ENCODE peak calls at places on chromosomes 2 and 18, in seven cellular contexts. I is vagina; W is lower lobe of right lung; A is adrenal gland; V is naive thymus-derived CD4-positive, alpha-beta T cell; F is Karpas-422; R is H1. T is an unnamed sample.

GRCh38 chr2:10332402-10333246 is 29.9 kb downstream of the HPCAL1 start:
- DNase-seq in V (no peak), F (no peak), I (no peak), R (no peak), A (no peak), W (peak; percentile 54), T (no peak)

GRCh38 chr2:239178484-239178883 is 222.3 kb downstream of the HDAC4 start:
- DNase-seq in F (no peak), I (no peak), R (no peak), W (no peak), A (peak; percentile 5), V (no peak), T (no peak)

GRCh38 chr2:23589220-23589647 is 204.3 kb downstream of the KLHL29 start:
- DNase-seq in I (no peak), V (no peak), A (no peak), F (no peak), W (peak; percentile 34), R (no peak), T (no peak)

GRCh38 chr2:218003994-218004419 is 1.2 kb upstream of the TNS1 start:
- DNase-seq in V (no peak), I (peak; percentile 97), R (no peak), F (no peak), W (no peak), A (peak; percentile 97), T (no peak)

GRCh38 chr18:77376043-77376732 is 126.5 kb downstream of the GALR1 start:
- DNase-seq in A (no peak), R (no peak), I (no peak), V (no peak), F (no peak), W (no peak), T (no peak)

GRCh38 chr2:204578928-204579598 is 33.8 kb downstream of the PARD3B start:
- DNase-seq in A (no peak), V (no peak), F (no peak), W (no peak), I (no peak), R (no peak), T (no peak)

GRCh38 chr2:36173760-36174362 is 181.7 kb upstream of the CRIM1 start:
- DNase-seq in V (no peak), F (no peak), A (no peak), R (no peak), W (no peak), I (no peak), T (no peak)

GRCh38 chr2:151973013-151973900 is 125.6 kb downstream of the CACNB4 start:
- DNase-seq in R (no peak), I (no peak), F (no peak), A (no peak), W (no peak), V (no peak), T (no peak)

GRCh38 chr18:31723998-31724711 is 36.5 kb downstream of the SLC25A52 start:
- DNase-seq in F (no peak), V (no peak), W (peak; percentile 53), I (no peak), A (peak; percentile 57), R (no peak), T (no peak)

GRCh38 chr2:13942111-13942510 is 690.4 kb upstream of the LRATD1 start:
- DNase-seq in W (no peak), F (no peak), R (no peak), I (no peak), A (no peak), V (no peak), T (no peak)

GRCh38 chr18:11859903-11860407 is 8.7 kb downstream of the CHMP1B start:
- DNase-seq in W (no peak), V (no peak), F (peak; percentile 21), A (no peak), I (no peak), R (peak; percentile 32), T (no peak)

GRCh38 chr18:14748496-14748895 is 524 bp downstream of the ANKRD30B start:
- DNase-seq in F (no peak), W (no peak), V (no peak), I (no peak), R (no peak), A (no peak), T (no peak)

GRCh38 chr2:47488870-47489584 is 86.1 kb downstream of the MSH2 start:
- DNase-seq in V (no peak), R (no peak), A (peak; percentile 50), I (no peak), W (no peak), F (no peak), T (no peak)

GRCh38 chr2:1751768-1752725 is 7.7 kb upstream of the PXDN start:
- DNase-seq in F (no peak), R (no peak), A (no peak), V (no peak), W (no peak), I (no peak), T (no peak)

GRCh38 chr2:13791019-13791418 is 841.5 kb upstream of the LRATD1 start:
- DNase-seq in A (no peak), F (no peak), R (no peak), W (no peak), I (no peak), V (no peak), T (no peak)

GRCh38 chr2:100211517-100211916 is 69.1 kb upstream of the AFF3 start:
- DNase-seq in R (no peak), V (no peak), W (no peak), I (no peak), A (no peak), F (no peak), T (no peak)

GRCh38 chr2:120379916-120380893 is 34.3 kb downstream of the INHBB start:
- DNase-seq in A (no peak), R (no peak), W (no peak), F (no peak), I (no peak), V (no peak), T (no peak)

GRCh38 chr2:169173876-169174275 is 104.5 kb downstream of the DHRS9 start:
- DNase-seq in W (no peak), I (no peak), A (no peak), V (no peak), R (no peak), F (no peak), T (no peak)

GRCh38 chr2:169175112-169175511 is 105.7 kb downstream of the DHRS9 start:
- DNase-seq in R (no peak), V (no peak), W (no peak), I (no peak), A (no peak), F (no peak), T (no peak)

GRCh38 chr2:169172076-169172735 is 102.8 kb downstream of the DHRS9 start:
- DNase-seq in V (no peak), A (no peak), W (no peak), F (no peak), R (no peak), I (no peak), T (no peak)
- H3K36me3 ChIP-seq in V (no peaks in the 10 kb centered on the region), A (no peaks in the 10 kb centered on the region), W (no peaks in the 10 kb centered on the region), F (no peaks in the 10 kb centered on the region), R (no peaks in the 10 kb centered on the region), I (no peaks in the 10 kb centered on the region), T (no peaks in the 10 kb centered on the region)

GRCh38 chr2:5748391-5748790 is 56.2 kb downstream of the SOX11 start:
- DNase-seq in R (no peak), I (no peak), F (peak; percentile 90), A (no peak), V (no peak), W (no peak), T (no peak)

GRCh38 chr2:5740853-5741252 is 48.7 kb downstream of the SOX11 start:
- DNase-seq in A (no peak), F (no peak), W (no peak), I (no peak), R (no peak), V (no peak), T (no peak)

GRCh38 chr2:5742126-5742525 is 49.9 kb downstream of the SOX11 start:
- DNase-seq in W (no peak), A (no peak), R (no peak), V (no peak), I (no peak), F (no peak), T (no peak)

GRCh38 chr2:5740073-5740472 is 47.9 kb downstream of the SOX11 start:
- DNase-seq in R (no peak), A (no peak), F (no peak), W (no peak), V (no peak), I (peak; percentile 42), T (no peak)

DNA sequence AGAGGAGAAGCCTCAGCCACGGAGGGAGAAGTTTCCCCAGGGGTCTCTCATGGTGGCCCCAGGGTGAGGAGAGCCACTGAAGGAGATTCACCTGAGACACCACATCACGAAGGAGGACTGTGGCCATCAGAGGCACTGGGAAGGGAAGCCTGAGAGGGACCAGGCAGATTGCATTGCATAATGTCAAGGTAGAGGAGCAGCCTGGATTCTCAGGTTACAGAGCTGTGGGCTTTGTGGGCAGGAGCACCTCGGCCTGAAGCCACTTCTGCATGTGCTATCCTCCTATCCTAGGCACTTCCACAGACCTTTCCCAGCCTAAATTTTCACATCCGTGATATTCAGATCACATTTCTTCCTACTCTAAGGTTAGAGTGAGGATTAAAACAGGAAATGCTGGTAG is 51.8 kb downstream of the SOX11 start:
- DNase-seq in W (no peak), R (no peak), I (no peak), A (no peak), V (no peak), F (peak; percentile 53), T (no peak)
- H3K27ac ChIP-seq in W (no peak overlapping the region), R (no peak overlapping the region), I (no peak overlapping the region), A (no peak overlapping the region), V (no peak overlapping the region), F (no peak overlapping the region), T (no peak overlapping the region)

GRCh38 chr2:43417296-43417695 is 178.5 kb downstream of the THADA start:
- DNase-seq in I (no peak), A (no peak), F (no peak), V (no peak), W (no peak), R (no peak), T (no peak)

GRCh38 chr2:43420310-43420903 is 175.4 kb downstream of the THADA start:
- DNase-seq in A (no peak), R (no peak), W (no peak), I (no peak), F (no peak), V (no peak), T (no peak)

GRCh38 chr2:43419886-43420285 is 176.0 kb downstream of the THADA start:
- DNase-seq in W (no peak), F (no peak), R (no peak), I (no peak), A (no peak), V (no peak), T (no peak)

GRCh38 chr2:43421194-43421593 is 174.6 kb downstream of the THADA start:
- DNase-seq in R (no peak), W (no peak), A (no peak), F (no peak), V (no peak), I (no peak), T (no peak)

GRCh38 chr2:43418673-43419072 is 177.2 kb downstream of the THADA start:
- DNase-seq in R (no peak), F (no peak), W (no peak), V (no peak), A (no peak), I (no peak), T (no peak)
- H3K4me1 ChIP-seq in R (no peaks in the 10 kb centered on the region), F (peaks cover 47% of the 10 kb centered on the region), W (peaks cover 16% of the 10 kb centered on the region), V (no peaks in the 10 kb centered on the region), A (peaks cover 46% of the 10 kb centered on the region), I (peaks cover 70% of the 10 kb centered on the region), T (no peaks in the 10 kb centered on the region)

DNA sequence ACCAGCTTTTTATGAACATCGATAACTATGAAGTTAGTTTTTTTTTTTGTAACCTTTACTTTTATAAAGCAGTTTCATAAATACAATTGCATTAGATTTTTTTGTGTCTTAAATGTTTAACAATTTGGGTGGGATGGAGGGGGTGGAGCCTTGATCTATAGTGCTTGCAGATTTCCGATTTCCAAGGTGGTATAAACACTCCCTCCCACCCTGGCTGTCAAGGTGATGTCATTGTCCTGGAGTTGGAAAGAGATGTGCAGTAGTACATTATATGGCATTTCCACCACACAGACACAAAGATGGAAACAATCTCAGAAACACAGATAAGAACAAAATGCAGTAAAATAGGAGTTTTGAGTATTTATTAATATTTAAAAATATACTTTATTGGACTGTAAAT is 114.4 kb downstream of the TTN start:
- DNase-seq in W (no peak), V (no peak), A (no peak), F (no peak), R (no peak), I (no peak), T (no peak)
- H3K36me3 ChIP-seq in W (peaks cover 19% of the 10 kb centered on the region), V (peaks cover 8% of the 10 kb centered on the region), A (no peaks in the 10 kb centered on the region), F (no peaks in the 10 kb centered on the region), R (no peaks in the 10 kb centered on the region), I (no peaks in the 10 kb centered on the region), T (no peaks in the 10 kb centered on the region)

T was measured in effector memory CD4-positive, alpha-beta T cell.